ENCODE peak calls at places on chromosome 21, in nine cellular contexts. One of them, this sample, is unnamed.
A peak's percentile ranks its signal among the peaks of the same experiment; 100 is the strongest.

GRCh38 chr21:16186742-16187141 is 457.0 kb downstream of the USP25 start:
- DNase-seq in stimulated activated CD4-positive, alpha-beta T cell treated with anti-CD3 and anti-CD28 coated beads, TNF-alpha, amount 100 ng/mL, for 1 hour: no peak
- DNase-seq in T-helper 9 cell: no peak
- DNase-seq in cerebellum: no peak
- DNase-seq in GM13977: no peak
- DNase-seq in AG09319: no peak
- DNase-seq in HT1080: no peak
- DNase-seq in CD8-positive, alpha-beta memory T cell: no peak
- DNase-seq in stimulated activated CD8-positive, alpha-beta memory T cell treated with anti-CD3 and anti-CD28 coated beads, Interleukin-15, amount 100 ng/mL, for 24 hours: no peak
- DNase-seq in this sample: no peak

GRCh38 chr21:41369105-41369914 is 7.5 kb downstream of the MX2 start:
- DNase-seq in T-helper 9 cell: peak; percentile 27
- DNase-seq in AG09319: no peak
- DNase-seq in stimulated activated CD4-positive, alpha-beta T cell treated with anti-CD3 and anti-CD28 coated beads, TNF-alpha, amount 100 ng/mL, for 1 hour: no peak
- DNase-seq in cerebellum: no peak
- DNase-seq in HT1080: no peak
- DNase-seq in stimulated activated CD8-positive, alpha-beta memory T cell treated with anti-CD3 and anti-CD28 coated beads, Interleukin-15, amount 100 ng/mL, for 24 hours: no peak
- DNase-seq in CD8-positive, alpha-beta memory T cell: peak; percentile 32
- DNase-seq in GM13977: peak; percentile 73
- DNase-seq in this sample: peak; percentile 19

GRCh38 chr21:43768868-43769167 is 7.3 kb downstream of the CSTB start:
- DNase-seq in stimulated activated CD8-positive, alpha-beta memory T cell treated with anti-CD3 and anti-CD28 coated beads, Interleukin-15, amount 100 ng/mL, for 24 hours: no peak
- DNase-seq in GM13977: no peak
- DNase-seq in T-helper 9 cell: no peak
- DNase-seq in stimulated activated CD4-positive, alpha-beta T cell treated with anti-CD3 and anti-CD28 coated beads, TNF-alpha, amount 100 ng/mL, for 1 hour: no peak
- DNase-seq in cerebellum: peak; percentile 50
- DNase-seq in AG09319: no peak
- DNase-seq in CD8-positive, alpha-beta memory T cell: no peak
- DNase-seq in HT1080: no peak
- DNase-seq in this sample: no peak

GRCh38 chr21:34965200-34966174 is 83.6 kb downstream of the RUNX1 start:
- DNase-seq in HT1080: peak; percentile 80
- DNase-seq in AG09319: no peak
- DNase-seq in cerebellum: no peak
- DNase-seq in CD8-positive, alpha-beta memory T cell: no peak
- DNase-seq in GM13977: no peak
- DNase-seq in T-helper 9 cell: no peak
- DNase-seq in stimulated activated CD8-positive, alpha-beta memory T cell treated with anti-CD3 and anti-CD28 coated beads, Interleukin-15, amount 100 ng/mL, for 24 hours: no peak
- DNase-seq in stimulated activated CD4-positive, alpha-beta T cell treated with anti-CD3 and anti-CD28 coated beads, TNF-alpha, amount 100 ng/mL, for 1 hour: no peak
- DNase-seq in this sample: no peak

GRCh38 chr21:16420086-16420724 is 690.4 kb downstream of the USP25 start:
- DNase-seq in T-helper 9 cell: no peak
- DNase-seq in cerebellum: peak; percentile 35
- DNase-seq in GM13977: no peak
- DNase-seq in AG09319: no peak
- DNase-seq in CD8-positive, alpha-beta memory T cell: no peak
- DNase-seq in HT1080: peak; percentile 10
- DNase-seq in stimulated activated CD8-positive, alpha-beta memory T cell treated with anti-CD3 and anti-CD28 coated beads, Interleukin-15, amount 100 ng/mL, for 24 hours: no peak
- DNase-seq in stimulated activated CD4-positive, alpha-beta T cell treated with anti-CD3 and anti-CD28 coated beads, TNF-alpha, amount 100 ng/mL, for 1 hour: no peak
- DNase-seq in this sample: no peak

GRCh38 chr21:37829043-37829442 is 87.2 kb downstream of the KCNJ6 start:
- DNase-seq in CD8-positive, alpha-beta memory T cell: no peak
- DNase-seq in stimulated activated CD4-positive, alpha-beta T cell treated with anti-CD3 and anti-CD28 coated beads, TNF-alpha, amount 100 ng/mL, for 1 hour: no peak
- DNase-seq in stimulated activated CD8-positive, alpha-beta memory T cell treated with anti-CD3 and anti-CD28 coated beads, Interleukin-15, amount 100 ng/mL, for 24 hours: no peak
- DNase-seq in T-helper 9 cell: no peak
- DNase-seq in AG09319: no peak
- DNase-seq in cerebellum: no peak
- DNase-seq in GM13977: no peak
- DNase-seq in HT1080: no peak
- DNase-seq in this sample: no peak

GRCh38 chr21:16169102-16169511 is 439.3 kb downstream of the USP25 start:
- DNase-seq in CD8-positive, alpha-beta memory T cell: no peak
- DNase-seq in HT1080: no peak
- DNase-seq in T-helper 9 cell: no peak
- DNase-seq in AG09319: peak; percentile 7
- DNase-seq in cerebellum: no peak
- DNase-seq in GM13977: no peak
- DNase-seq in stimulated activated CD4-positive, alpha-beta T cell treated with anti-CD3 and anti-CD28 coated beads, TNF-alpha, amount 100 ng/mL, for 1 hour: no peak
- DNase-seq in stimulated activated CD8-positive, alpha-beta memory T cell treated with anti-CD3 and anti-CD28 coated beads, Interleukin-15, amount 100 ng/mL, for 24 hours: no peak
- DNase-seq in this sample: no peak

GRCh38 chr21:31236528-31236927 is 107.5 kb downstream of the TIAM1 start:
- DNase-seq in stimulated activated CD4-positive, alpha-beta T cell treated with anti-CD3 and anti-CD28 coated beads, TNF-alpha, amount 100 ng/mL, for 1 hour: no peak
- DNase-seq in AG09319: no peak
- DNase-seq in HT1080: peak; percentile 54
- DNase-seq in T-helper 9 cell: no peak
- DNase-seq in GM13977: no peak
- DNase-seq in CD8-positive, alpha-beta memory T cell: no peak
- DNase-seq in cerebellum: no peak
- DNase-seq in stimulated activated CD8-positive, alpha-beta memory T cell treated with anti-CD3 and anti-CD28 coated beads, Interleukin-15, amount 100 ng/mL, for 24 hours: no peak
- DNase-seq in this sample: peak; percentile 2

GRCh38 chr21:37119421-37120218 is 46.6 kb downstream of the TTC3 start:
- DNase-seq in HT1080: no peak
- DNase-seq in AG09319: no peak
- DNase-seq in CD8-positive, alpha-beta memory T cell: no peak
- DNase-seq in GM13977: no peak
- DNase-seq in cerebellum: no peak
- DNase-seq in stimulated activated CD8-positive, alpha-beta memory T cell treated with anti-CD3 and anti-CD28 coated beads, Interleukin-15, amount 100 ng/mL, for 24 hours: no peak
- DNase-seq in T-helper 9 cell: no peak
- DNase-seq in stimulated activated CD4-positive, alpha-beta T cell treated with anti-CD3 and anti-CD28 coated beads, TNF-alpha, amount 100 ng/mL, for 1 hour: no peak
- DNase-seq in this sample: no peak

GRCh38 chr21:36661511-36662309 is 37.2 kb upstream of the SIM2 start:
- DNase-seq in stimulated activated CD4-positive, alpha-beta T cell treated with anti-CD3 and anti-CD28 coated beads, TNF-alpha, amount 100 ng/mL, for 1 hour: no peak
- DNase-seq in CD8-positive, alpha-beta memory T cell: no peak
- DNase-seq in stimulated activated CD8-positive, alpha-beta memory T cell treated with anti-CD3 and anti-CD28 coated beads, Interleukin-15, amount 100 ng/mL, for 24 hours: no peak
- DNase-seq in cerebellum: no peak
- DNase-seq in GM13977: no peak
- DNase-seq in HT1080: peak; percentile 45
- DNase-seq in AG09319: no peak
- DNase-seq in T-helper 9 cell: no peak
- DNase-seq in this sample: no peak

GRCh38 chr21:45522381-45522780 is 19.9 kb downstream of the SLC19A1 start:
- DNase-seq in GM13977: no peak
- DNase-seq in T-helper 9 cell: no peak
- DNase-seq in stimulated activated CD4-positive, alpha-beta T cell treated with anti-CD3 and anti-CD28 coated beads, TNF-alpha, amount 100 ng/mL, for 1 hour: no peak
- DNase-seq in HT1080: no peak
- DNase-seq in stimulated activated CD8-positive, alpha-beta memory T cell treated with anti-CD3 and anti-CD28 coated beads, Interleukin-15, amount 100 ng/mL, for 24 hours: no peak
- DNase-seq in cerebellum: no peak
- DNase-seq in AG09319: no peak
- DNase-seq in CD8-positive, alpha-beta memory T cell: no peak
- DNase-seq in this sample: no peak

GRCh38 chr21:45528981-45529784 is 13.1 kb downstream of the SLC19A1 start:
- DNase-seq in HT1080: no peak
- DNase-seq in AG09319: no peak
- DNase-seq in CD8-positive, alpha-beta memory T cell: no peak
- DNase-seq in stimulated activated CD4-positive, alpha-beta T cell treated with anti-CD3 and anti-CD28 coated beads, TNF-alpha, amount 100 ng/mL, for 1 hour: no peak
- DNase-seq in T-helper 9 cell: no peak
- DNase-seq in cerebellum: no peak
- DNase-seq in GM13977: no peak
- DNase-seq in stimulated activated CD8-positive, alpha-beta memory T cell treated with anti-CD3 and anti-CD28 coated beads, Interleukin-15, amount 100 ng/mL, for 24 hours: no peak
- DNase-seq in this sample: no peak

GRCh38 chr21:37803076-37803475 is 113.2 kb downstream of the KCNJ6 start:
- DNase-seq in HT1080: no peak
- DNase-seq in CD8-positive, alpha-beta memory T cell: no peak
- DNase-seq in AG09319: no peak
- DNase-seq in cerebellum: no peak
- DNase-seq in stimulated activated CD4-positive, alpha-beta T cell treated with anti-CD3 and anti-CD28 coated beads, TNF-alpha, amount 100 ng/mL, for 1 hour: no peak
- DNase-seq in stimulated activated CD8-positive, alpha-beta memory T cell treated with anti-CD3 and anti-CD28 coated beads, Interleukin-15, amount 100 ng/mL, for 24 hours: no peak
- DNase-seq in T-helper 9 cell: no peak
- DNase-seq in GM13977: no peak
- DNase-seq in this sample: no peak

GRCh38 chr21:44344541-44345183 is 5.5 kb upstream of the CFAP410 start:
- DNase-seq in HT1080: no peak
- DNase-seq in T-helper 9 cell: no peak
- DNase-seq in stimulated activated CD4-positive, alpha-beta T cell treated with anti-CD3 and anti-CD28 coated beads, TNF-alpha, amount 100 ng/mL, for 1 hour: no peak
- DNase-seq in GM13977: no peak
- DNase-seq in cerebellum: no peak
- DNase-seq in stimulated activated CD8-positive, alpha-beta memory T cell treated with anti-CD3 and anti-CD28 coated beads, Interleukin-15, amount 100 ng/mL, for 24 hours: no peak
- DNase-seq in CD8-positive, alpha-beta memory T cell: no peak
- DNase-seq in AG09319: no peak
- DNase-seq in this sample: no peak

GRCh38 chr21:34190576-34191301 is 117.4 kb downstream of the MRPS6 start:
- DNase-seq in stimulated activated CD4-positive, alpha-beta T cell treated with anti-CD3 and anti-CD28 coated beads, TNF-alpha, amount 100 ng/mL, for 1 hour: no peak
- DNase-seq in cerebellum: peak; percentile 30
- DNase-seq in CD8-positive, alpha-beta memory T cell: no peak
- DNase-seq in stimulated activated CD8-positive, alpha-beta memory T cell treated with anti-CD3 and anti-CD28 coated beads, Interleukin-15, amount 100 ng/mL, for 24 hours: no peak
- DNase-seq in T-helper 9 cell: no peak
- DNase-seq in AG09319: no peak
- DNase-seq in HT1080: no peak
- DNase-seq in GM13977: no peak
- DNase-seq in this sample: no peak

GRCh38 chr21:29854795-29855194 is 85.0 kb downstream of the GRIK1 start:
- DNase-seq in AG09319: no peak
- DNase-seq in HT1080: no peak
- DNase-seq in stimulated activated CD8-positive, alpha-beta memory T cell treated with anti-CD3 and anti-CD28 coated beads, Interleukin-15, amount 100 ng/mL, for 24 hours: no peak
- DNase-seq in T-helper 9 cell: no peak
- DNase-seq in GM13977: no peak
- DNase-seq in CD8-positive, alpha-beta memory T cell: no peak
- DNase-seq in cerebellum: no peak
- DNase-seq in stimulated activated CD4-positive, alpha-beta T cell treated with anti-CD3 and anti-CD28 coated beads, TNF-alpha, amount 100 ng/mL, for 1 hour: no peak
- DNase-seq in this sample: no peak

GRCh38 chr21:34911360-34911759 is 137.7 kb downstream of the RUNX1 start:
- DNase-seq in stimulated activated CD4-positive, alpha-beta T cell treated with anti-CD3 and anti-CD28 coated beads, TNF-alpha, amount 100 ng/mL, for 1 hour: no peak
- DNase-seq in T-helper 9 cell: no peak
- DNase-seq in CD8-positive, alpha-beta memory T cell: no peak
- DNase-seq in stimulated activated CD8-positive, alpha-beta memory T cell treated with anti-CD3 and anti-CD28 coated beads, Interleukin-15, amount 100 ng/mL, for 24 hours: no peak
- DNase-seq in HT1080: no peak
- DNase-seq in AG09319: no peak
- DNase-seq in GM13977: no peak
- DNase-seq in cerebellum: no peak
- DNase-seq in this sample: no peak

GRCh38 chr21:43810505-43811261 is 21.3 kb downstream of the RRP1 start:
- DNase-seq in cerebellum: peak; percentile 76
- DNase-seq in stimulated activated CD8-positive, alpha-beta memory T cell treated with anti-CD3 and anti-CD28 coated beads, Interleukin-15, amount 100 ng/mL, for 24 hours: peak; percentile 84
- DNase-seq in GM13977: peak; percentile 97
- DNase-seq in CD8-positive, alpha-beta memory T cell: peak; percentile 70
- DNase-seq in HT1080: peak; percentile 62
- DNase-seq in stimulated activated CD4-positive, alpha-beta T cell treated with anti-CD3 and anti-CD28 coated beads, TNF-alpha, amount 100 ng/mL, for 1 hour: peak; percentile 90
- DNase-seq in T-helper 9 cell: peak; percentile 90
- DNase-seq in AG09319: no peak
- DNase-seq in this sample: peak; percentile 75

GRCh38 chr21:38326429-38326828 is 69.6 kb downstream of the KCNJ15 start:
- DNase-seq in stimulated activated CD8-positive, alpha-beta memory T cell treated with anti-CD3 and anti-CD28 coated beads, Interleukin-15, amount 100 ng/mL, for 24 hours: no peak
- DNase-seq in T-helper 9 cell: no peak
- DNase-seq in stimulated activated CD4-positive, alpha-beta T cell treated with anti-CD3 and anti-CD28 coated beads, TNF-alpha, amount 100 ng/mL, for 1 hour: no peak
- DNase-seq in AG09319: no peak
- DNase-seq in cerebellum: no peak
- DNase-seq in CD8-positive, alpha-beta memory T cell: no peak
- DNase-seq in GM13977: no peak
- DNase-seq in HT1080: no peak
- DNase-seq in this sample: no peak

GRCh38 chr21:46159841-46160562 is 4.6 kb upstream of the FTCD start:
- DNase-seq in stimulated activated CD8-positive, alpha-beta memory T cell treated with anti-CD3 and anti-CD28 coated beads, Interleukin-15, amount 100 ng/mL, for 24 hours: no peak
- DNase-seq in AG09319: no peak
- DNase-seq in stimulated activated CD4-positive, alpha-beta T cell treated with anti-CD3 and anti-CD28 coated beads, TNF-alpha, amount 100 ng/mL, for 1 hour: no peak
- DNase-seq in CD8-positive, alpha-beta memory T cell: no peak
- DNase-seq in T-helper 9 cell: no peak
- DNase-seq in GM13977: no peak
- DNase-seq in cerebellum: no peak
- DNase-seq in HT1080: no peak
- DNase-seq in this sample: no peak

GRCh38 chr21:38849776-38850175 is 44.0 kb downstream of the ETS2 start:
- DNase-seq in GM13977: no peak
- DNase-seq in HT1080: no peak
- DNase-seq in CD8-positive, alpha-beta memory T cell: no peak
- DNase-seq in AG09319: no peak
- DNase-seq in stimulated activated CD4-positive, alpha-beta T cell treated with anti-CD3 and anti-CD28 coated beads, TNF-alpha, amount 100 ng/mL, for 1 hour: no peak
- DNase-seq in T-helper 9 cell: no peak
- DNase-seq in stimulated activated CD8-positive, alpha-beta memory T cell treated with anti-CD3 and anti-CD28 coated beads, Interleukin-15, amount 100 ng/mL, for 24 hours: no peak
- DNase-seq in cerebellum: no peak
- DNase-seq in this sample: no peak

GRCh38 chr21:46168238-46168637 is 12.9 kb upstream of the FTCD start:
- DNase-seq in CD8-positive, alpha-beta memory T cell: no peak
- DNase-seq in GM13977: no peak
- DNase-seq in stimulated activated CD8-positive, alpha-beta memory T cell treated with anti-CD3 and anti-CD28 coated beads, Interleukin-15, amount 100 ng/mL, for 24 hours: no peak
- DNase-seq in T-helper 9 cell: no peak
- DNase-seq in HT1080: no peak
- DNase-seq in cerebellum: no peak
- DNase-seq in AG09319: no peak
- DNase-seq in stimulated activated CD4-positive, alpha-beta T cell treated with anti-CD3 and anti-CD28 coated beads, TNF-alpha, amount 100 ng/mL, for 1 hour: no peak
- DNase-seq in this sample: no peak

GRCh38 chr21:44298301-44298700 is 1.6 kb upstream of the PFKL start:
- DNase-seq in stimulated activated CD8-positive, alpha-beta memory T cell treated with anti-CD3 and anti-CD28 coated beads, Interleukin-15, amount 100 ng/mL, for 24 hours: no peak
- DNase-seq in AG09319: no peak
- DNase-seq in GM13977: no peak
- DNase-seq in stimulated activated CD4-positive, alpha-beta T cell treated with anti-CD3 and anti-CD28 coated beads, TNF-alpha, amount 100 ng/mL, for 1 hour: no peak
- DNase-seq in HT1080: no peak
- DNase-seq in CD8-positive, alpha-beta memory T cell: no peak
- DNase-seq in T-helper 9 cell: no peak
- DNase-seq in cerebellum: no peak
- DNase-seq in this sample: no peak

GRCh38 chr21:14900058-14900457 is 164.7 kb downstream of the NRIP1 start:
- DNase-seq in cerebellum: no peak
- DNase-seq in T-helper 9 cell: no peak
- DNase-seq in stimulated activated CD8-positive, alpha-beta memory T cell treated with anti-CD3 and anti-CD28 coated beads, Interleukin-15, amount 100 ng/mL, for 24 hours: no peak
- DNase-seq in AG09319: no peak
- DNase-seq in HT1080: peak; percentile 54
- DNase-seq in GM13977: no peak
- DNase-seq in stimulated activated CD4-positive, alpha-beta T cell treated with anti-CD3 and anti-CD28 coated beads, TNF-alpha, amount 100 ng/mL, for 1 hour: no peak
- DNase-seq in CD8-positive, alpha-beta memory T cell: no peak
- DNase-seq in this sample: no peak

GRCh38 chr21:38861006-38861405 is 55.3 kb downstream of the ETS2 start:
- DNase-seq in T-helper 9 cell: no peak
- DNase-seq in HT1080: no peak
- DNase-seq in CD8-positive, alpha-beta memory T cell: no peak
- DNase-seq in AG09319: no peak
- DNase-seq in cerebellum: no peak
- DNase-seq in stimulated activated CD4-positive, alpha-beta T cell treated with anti-CD3 and anti-CD28 coated beads, TNF-alpha, amount 100 ng/mL, for 1 hour: no peak
- DNase-seq in stimulated activated CD8-positive, alpha-beta memory T cell treated with anti-CD3 and anti-CD28 coated beads, Interleukin-15, amount 100 ng/mL, for 24 hours: no peak
- DNase-seq in GM13977: no peak
- DNase-seq in this sample: no peak

GRCh38 chr21:34960672-34961071 is 88.4 kb downstream of the RUNX1 start:
- DNase-seq in AG09319: no peak
- DNase-seq in CD8-positive, alpha-beta memory T cell: no peak
- DNase-seq in stimulated activated CD8-positive, alpha-beta memory T cell treated with anti-CD3 and anti-CD28 coated beads, Interleukin-15, amount 100 ng/mL, for 24 hours: no peak
- DNase-seq in stimulated activated CD4-positive, alpha-beta T cell treated with anti-CD3 and anti-CD28 coated beads, TNF-alpha, amount 100 ng/mL, for 1 hour: no peak
- DNase-seq in HT1080: no peak
- DNase-seq in GM13977: no peak
- DNase-seq in T-helper 9 cell: no peak
- DNase-seq in cerebellum: no peak
- DNase-seq in this sample: no peak

GRCh38 chr21:36027352-36027751 is 33.0 kb downstream of the SETD4 start:
- DNase-seq in CD8-positive, alpha-beta memory T cell: no peak
- DNase-seq in GM13977: no peak
- DNase-seq in cerebellum: no peak
- DNase-seq in AG09319: no peak
- DNase-seq in stimulated activated CD8-positive, alpha-beta memory T cell treated with anti-CD3 and anti-CD28 coated beads, Interleukin-15, amount 100 ng/mL, for 24 hours: no peak
- DNase-seq in T-helper 9 cell: no peak
- DNase-seq in HT1080: no peak
- DNase-seq in stimulated activated CD4-positive, alpha-beta T cell treated with anti-CD3 and anti-CD28 coated beads, TNF-alpha, amount 100 ng/mL, for 1 hour: no peak
- DNase-seq in this sample: no peak

GRCh38 chr21:23837564-23837963 is 1769.7 kb downstream of the MRPL39 start:
- DNase-seq in cerebellum: no peak
- DNase-seq in stimulated activated CD4-positive, alpha-beta T cell treated with anti-CD3 and anti-CD28 coated beads, TNF-alpha, amount 100 ng/mL, for 1 hour: no peak
- DNase-seq in AG09319: no peak
- DNase-seq in T-helper 9 cell: no peak
- DNase-seq in CD8-positive, alpha-beta memory T cell: no peak
- DNase-seq in GM13977: no peak
- DNase-seq in stimulated activated CD8-positive, alpha-beta memory T cell treated with anti-CD3 and anti-CD28 coated beads, Interleukin-15, amount 100 ng/mL, for 24 hours: no peak
- DNase-seq in HT1080: no peak
- DNase-seq in this sample: no peak

GRCh38 chr21:35371217-35371616 is 322.1 kb upstream of the RUNX1 start:
- DNase-seq in HT1080: no peak
- DNase-seq in AG09319: no peak
- DNase-seq in stimulated activated CD4-positive, alpha-beta T cell treated with anti-CD3 and anti-CD28 coated beads, TNF-alpha, amount 100 ng/mL, for 1 hour: no peak
- DNase-seq in GM13977: no peak
- DNase-seq in CD8-positive, alpha-beta memory T cell: no peak
- DNase-seq in stimulated activated CD8-positive, alpha-beta memory T cell treated with anti-CD3 and anti-CD28 coated beads, Interleukin-15, amount 100 ng/mL, for 24 hours: no peak
- DNase-seq in cerebellum: no peak
- DNase-seq in T-helper 9 cell: no peak
- DNase-seq in this sample: no peak

GRCh38 chr21:36948686-36949085 is 17.8 kb downstream of the HLCS start:
- DNase-seq in T-helper 9 cell: no peak
- DNase-seq in CD8-positive, alpha-beta memory T cell: no peak
- DNase-seq in GM13977: no peak
- DNase-seq in HT1080: no peak
- DNase-seq in stimulated activated CD8-positive, alpha-beta memory T cell treated with anti-CD3 and anti-CD28 coated beads, Interleukin-15, amount 100 ng/mL, for 24 hours: no peak
- DNase-seq in cerebellum: no peak
- DNase-seq in stimulated activated CD4-positive, alpha-beta T cell treated with anti-CD3 and anti-CD28 coated beads, TNF-alpha, amount 100 ng/mL, for 1 hour: no peak
- DNase-seq in AG09319: no peak
- DNase-seq in this sample: no peak

GRCh38 chr21:40043423-40043822 is 176.2 kb downstream of the PCP4 start:
- DNase-seq in AG09319: no peak
- DNase-seq in HT1080: no peak
- DNase-seq in GM13977: no peak
- DNase-seq in cerebellum: no peak
- DNase-seq in stimulated activated CD4-positive, alpha-beta T cell treated with anti-CD3 and anti-CD28 coated beads, TNF-alpha, amount 100 ng/mL, for 1 hour: no peak
- DNase-seq in T-helper 9 cell: no peak
- DNase-seq in CD8-positive, alpha-beta memory T cell: no peak
- DNase-seq in stimulated activated CD8-positive, alpha-beta memory T cell treated with anti-CD3 and anti-CD28 coated beads, Interleukin-15, amount 100 ng/mL, for 24 hours: no peak
- DNase-seq in this sample: no peak

This sample was measured in central memory CD4-positive, alpha-beta T cell.